ENCODE peak calls at places on chromosomes 4 and X, in ten cellular contexts. One of them, this sample, is unnamed.

GRCh38 chr4:98516042-98516440 is 142.4 kb downstream of the TSPAN5 start:
- DNase-seq in fibroblast of the aortic adventitia: peak; percentile 72
- DNase-seq in bronchial epithelial cell: peak; percentile 83
- DNase-seq in RWPE1: peak; percentile 77
- DNase-seq in Panc1: no peak
- DNase-seq in AG04450: peak; percentile 47
- DNase-seq in activated B cell treated with CpG ODN at 0.5 μM for 24 hours: no peak
- DNase-seq in Calu3: no peak
- DNase-seq in ovary: no peak
- DNase-seq in NB4: no peak
- DNase-seq in this sample: no peak

GRCh38 chrX:118347131-118347530 is 1.2 kb downstream of the WDR44 start:
- DNase-seq in fibroblast of the aortic adventitia: peak; percentile 70
- DNase-seq in RWPE1: peak; percentile 34
- DNase-seq in bronchial epithelial cell: peak; percentile 74
- DNase-seq in ovary: no peak
- DNase-seq in Panc1: no peak
- DNase-seq in Calu3: no peak
- DNase-seq in NB4: peak; percentile 45
- DNase-seq in activated B cell treated with CpG ODN at 0.5 μM for 24 hours: no peak
- DNase-seq in AG04450: no peak
- DNase-seq in this sample: no peak

GRCh38 chr4:10066206-10066605 is 44.9 kb upstream of the SLC2A9 start:
- DNase-seq in Panc1: no peak
- DNase-seq in bronchial epithelial cell: no peak
- DNase-seq in activated B cell treated with CpG ODN at 0.5 μM for 24 hours: no peak
- DNase-seq in Calu3: no peak
- DNase-seq in fibroblast of the aortic adventitia: no peak
- DNase-seq in NB4: no peak
- DNase-seq in AG04450: no peak
- DNase-seq in RWPE1: no peak
- DNase-seq in ovary: no peak
- DNase-seq in this sample: no peak

GRCh38 chr4:27006646-27007045 is 146.0 kb downstream of the STIM2 start:
- DNase-seq in AG04450: no peak
- DNase-seq in Panc1: no peak
- DNase-seq in NB4: no peak
- DNase-seq in bronchial epithelial cell: no peak
- DNase-seq in fibroblast of the aortic adventitia: no peak
- DNase-seq in RWPE1: no peak
- DNase-seq in ovary: no peak
- DNase-seq in Calu3: no peak
- DNase-seq in activated B cell treated with CpG ODN at 0.5 μM for 24 hours: no peak
- DNase-seq in this sample: no peak

GRCh38 chr4:8332891-8333331 is 63.4 kb downstream of the HTRA3 start:
- DNase-seq in ovary: no peak
- DNase-seq in fibroblast of the aortic adventitia: no peak
- DNase-seq in bronchial epithelial cell: peak; percentile 43
- DNase-seq in RWPE1: no peak
- DNase-seq in AG04450: no peak
- DNase-seq in Calu3: no peak
- DNase-seq in activated B cell treated with CpG ODN at 0.5 μM for 24 hours: no peak
- DNase-seq in Panc1: no peak
- DNase-seq in NB4: no peak
- DNase-seq in this sample: no peak

GRCh38 chrX:109392895-109393294 is 89.0 kb downstream of the GUCY2F start:
- DNase-seq in bronchial epithelial cell: no peak
- DNase-seq in ovary: no peak
- DNase-seq in NB4: no peak
- DNase-seq in Panc1: no peak
- DNase-seq in AG04450: no peak
- DNase-seq in RWPE1: no peak
- DNase-seq in fibroblast of the aortic adventitia: no peak
- DNase-seq in activated B cell treated with CpG ODN at 0.5 μM for 24 hours: no peak
- DNase-seq in Calu3: no peak
- DNase-seq in this sample: no peak

GRCh38 chrX:105865709-105866108 is 43.4 kb downstream of the NRK start:
- DNase-seq in activated B cell treated with CpG ODN at 0.5 μM for 24 hours: no peak
- DNase-seq in RWPE1: no peak
- DNase-seq in NB4: no peak
- DNase-seq in Calu3: no peak
- DNase-seq in ovary: no peak
- DNase-seq in bronchial epithelial cell: no peak
- DNase-seq in fibroblast of the aortic adventitia: no peak
- DNase-seq in Panc1: no peak
- DNase-seq in AG04450: no peak
- DNase-seq in this sample: no peak

GRCh38 chr4:41660350-41660749 is 88.2 kb downstream of the PHOX2B start:
- DNase-seq in ovary: no peak
- DNase-seq in Panc1: no peak
- DNase-seq in activated B cell treated with CpG ODN at 0.5 μM for 24 hours: no peak
- DNase-seq in fibroblast of the aortic adventitia: no peak
- DNase-seq in Calu3: no peak
- DNase-seq in bronchial epithelial cell: no peak
- DNase-seq in NB4: no peak
- DNase-seq in AG04450: no peak
- DNase-seq in RWPE1: no peak
- DNase-seq in this sample: no peak

GRCh38 chr4:174460684-174461083 is 61.6 kb downstream of the HPGD start:
- DNase-seq in activated B cell treated with CpG ODN at 0.5 μM for 24 hours: no peak
- DNase-seq in Panc1: no peak
- DNase-seq in Calu3: no peak
- DNase-seq in RWPE1: no peak
- DNase-seq in NB4: no peak
- DNase-seq in bronchial epithelial cell: peak; percentile 68
- DNase-seq in AG04450: no peak
- DNase-seq in ovary: no peak
- DNase-seq in fibroblast of the aortic adventitia: peak; percentile 80
- DNase-seq in this sample: no peak

GRCh38 chr4:173240696-173241095 is 72.1 kb downstream of the GALNT7 start:
- DNase-seq in NB4: no peak
- DNase-seq in RWPE1: no peak
- DNase-seq in Panc1: no peak
- DNase-seq in bronchial epithelial cell: no peak
- DNase-seq in activated B cell treated with CpG ODN at 0.5 μM for 24 hours: no peak
- DNase-seq in ovary: no peak
- DNase-seq in Calu3: no peak
- DNase-seq in AG04450: no peak
- DNase-seq in fibroblast of the aortic adventitia: no peak
- DNase-seq in this sample: no peak
- TF ChIP-seq CTCF in NB4: no peak
- TF ChIP-seq CTCF in RWPE1: no peak
- TF ChIP-seq CTCF in Panc1: no peak
- TF ChIP-seq CTCF in bronchial epithelial cell: no peak
- TF ChIP-seq CTCF in activated B cell treated with CpG ODN at 0.5 μM for 24 hours: no peak
- TF ChIP-seq CTCF in ovary: no peak
- TF ChIP-seq CTCF in Calu3: no peak
- TF ChIP-seq CTCF in AG04450: no peak
- TF ChIP-seq CTCF in fibroblast of the aortic adventitia: no peak
- TF ChIP-seq CTCF in this sample: no peak

GRCh38 chr4:139453041-139453370 is 915 bp upstream of the RAB33B start:
- DNase-seq in Panc1: peak; percentile 60
- DNase-seq in bronchial epithelial cell: peak; percentile 77
- DNase-seq in AG04450: no peak
- DNase-seq in fibroblast of the aortic adventitia: no peak
- DNase-seq in RWPE1: peak; percentile 68
- DNase-seq in ovary: no peak
- DNase-seq in Calu3: peak; percentile 60
- DNase-seq in activated B cell treated with CpG ODN at 0.5 μM for 24 hours: no peak
- DNase-seq in NB4: peak; percentile 81
- DNase-seq in this sample: peak; percentile 71
- TF ChIP-seq CTCF in Panc1: peak; percentile 46
- TF ChIP-seq CTCF in bronchial epithelial cell: peak; percentile 46
- TF ChIP-seq CTCF in AG04450: peak; percentile 44
- TF ChIP-seq CTCF in fibroblast of the aortic adventitia: peak; percentile 46
- TF ChIP-seq CTCF in RWPE1: peak; percentile 57
- TF ChIP-seq CTCF in ovary: no peak
- TF ChIP-seq CTCF in Calu3: peak; percentile 31
- TF ChIP-seq CTCF in activated B cell treated with CpG ODN at 0.5 μM for 24 hours: no peak
- TF ChIP-seq CTCF in NB4: no peak
- TF ChIP-seq CTCF in this sample: no peak

GRCh38 chr4:103996059-103996458 is 276.3 kb upstream of the TACR3 start:
- DNase-seq in Calu3: no peak
- DNase-seq in AG04450: no peak
- DNase-seq in ovary: no peak
- DNase-seq in RWPE1: peak; percentile 34
- DNase-seq in activated B cell treated with CpG ODN at 0.5 μM for 24 hours: no peak
- DNase-seq in Panc1: peak; percentile 33
- DNase-seq in NB4: no peak
- DNase-seq in fibroblast of the aortic adventitia: no peak
- DNase-seq in bronchial epithelial cell: peak; percentile 69
- DNase-seq in this sample: no peak
- TF ChIP-seq CTCF in Calu3: no peak
- TF ChIP-seq CTCF in AG04450: no peak
- TF ChIP-seq CTCF in ovary: no peak
- TF ChIP-seq CTCF in RWPE1: peak; percentile 67
- TF ChIP-seq CTCF in activated B cell treated with CpG ODN at 0.5 μM for 24 hours: no peak
- TF ChIP-seq CTCF in Panc1: peak; percentile 48
- TF ChIP-seq CTCF in NB4: no peak
- TF ChIP-seq CTCF in fibroblast of the aortic adventitia: no peak
- TF ChIP-seq CTCF in bronchial epithelial cell: no peak
- TF ChIP-seq CTCF in this sample: no peak

GRCh38 chrX:149010026-149010898 is 494.8 kb downstream of the IDS start:
- DNase-seq in NB4: no peak
- DNase-seq in activated B cell treated with CpG ODN at 0.5 μM for 24 hours: no peak
- DNase-seq in Panc1: no peak
- DNase-seq in AG04450: no peak
- DNase-seq in fibroblast of the aortic adventitia: no peak
- DNase-seq in Calu3: no peak
- DNase-seq in RWPE1: no peak
- DNase-seq in bronchial epithelial cell: no peak
- DNase-seq in ovary: no peak
- DNase-seq in this sample: no peak

GRCh38 chrX:149002320-149002719 is 501.9 kb downstream of the AFF2 start:
- DNase-seq in Panc1: no peak
- DNase-seq in fibroblast of the aortic adventitia: no peak
- DNase-seq in NB4: peak; percentile 2
- DNase-seq in ovary: no peak
- DNase-seq in RWPE1: no peak
- DNase-seq in AG04450: no peak
- DNase-seq in bronchial epithelial cell: no peak
- DNase-seq in Calu3: no peak
- DNase-seq in activated B cell treated with CpG ODN at 0.5 μM for 24 hours: no peak
- DNase-seq in this sample: no peak

GRCh38 chrX:149003863-149004660 is 501.0 kb downstream of the IDS start:
- DNase-seq in NB4: peak; percentile 3
- DNase-seq in Panc1: no peak
- DNase-seq in bronchial epithelial cell: no peak
- DNase-seq in Calu3: no peak
- DNase-seq in RWPE1: no peak
- DNase-seq in ovary: no peak
- DNase-seq in AG04450: no peak
- DNase-seq in fibroblast of the aortic adventitia: peak; percentile 40
- DNase-seq in activated B cell treated with CpG ODN at 0.5 μM for 24 hours: no peak
- DNase-seq in this sample: no peak

GRCh38 chrX:149006235-149006634 is 498.9 kb downstream of the IDS start:
- DNase-seq in bronchial epithelial cell: no peak
- DNase-seq in RWPE1: no peak
- DNase-seq in AG04450: no peak
- DNase-seq in fibroblast of the aortic adventitia: no peak
- DNase-seq in NB4: no peak
- DNase-seq in activated B cell treated with CpG ODN at 0.5 μM for 24 hours: no peak
- DNase-seq in Calu3: no peak
- DNase-seq in Panc1: no peak
- DNase-seq in ovary: no peak
- DNase-seq in this sample: no peak

GRCh38 chrX:149004936-149005335 is 500.2 kb downstream of the IDS start:
- DNase-seq in AG04450: no peak
- DNase-seq in fibroblast of the aortic adventitia: no peak
- DNase-seq in bronchial epithelial cell: no peak
- DNase-seq in NB4: no peak
- DNase-seq in ovary: no peak
- DNase-seq in Panc1: no peak
- DNase-seq in Calu3: no peak
- DNase-seq in RWPE1: no peak
- DNase-seq in activated B cell treated with CpG ODN at 0.5 μM for 24 hours: no peak
- DNase-seq in this sample: no peak
- TF ChIP-seq CTCF in AG04450: no peak
- TF ChIP-seq CTCF in fibroblast of the aortic adventitia: peak; percentile 1
- TF ChIP-seq CTCF in bronchial epithelial cell: no peak
- TF ChIP-seq CTCF in NB4: no peak
- TF ChIP-seq CTCF in ovary: no peak
- TF ChIP-seq CTCF in Panc1: no peak
- TF ChIP-seq CTCF in Calu3: no peak
- TF ChIP-seq CTCF in RWPE1: no peak
- TF ChIP-seq CTCF in activated B cell treated with CpG ODN at 0.5 μM for 24 hours: no peak
- TF ChIP-seq CTCF in this sample: no peak

DNA sequence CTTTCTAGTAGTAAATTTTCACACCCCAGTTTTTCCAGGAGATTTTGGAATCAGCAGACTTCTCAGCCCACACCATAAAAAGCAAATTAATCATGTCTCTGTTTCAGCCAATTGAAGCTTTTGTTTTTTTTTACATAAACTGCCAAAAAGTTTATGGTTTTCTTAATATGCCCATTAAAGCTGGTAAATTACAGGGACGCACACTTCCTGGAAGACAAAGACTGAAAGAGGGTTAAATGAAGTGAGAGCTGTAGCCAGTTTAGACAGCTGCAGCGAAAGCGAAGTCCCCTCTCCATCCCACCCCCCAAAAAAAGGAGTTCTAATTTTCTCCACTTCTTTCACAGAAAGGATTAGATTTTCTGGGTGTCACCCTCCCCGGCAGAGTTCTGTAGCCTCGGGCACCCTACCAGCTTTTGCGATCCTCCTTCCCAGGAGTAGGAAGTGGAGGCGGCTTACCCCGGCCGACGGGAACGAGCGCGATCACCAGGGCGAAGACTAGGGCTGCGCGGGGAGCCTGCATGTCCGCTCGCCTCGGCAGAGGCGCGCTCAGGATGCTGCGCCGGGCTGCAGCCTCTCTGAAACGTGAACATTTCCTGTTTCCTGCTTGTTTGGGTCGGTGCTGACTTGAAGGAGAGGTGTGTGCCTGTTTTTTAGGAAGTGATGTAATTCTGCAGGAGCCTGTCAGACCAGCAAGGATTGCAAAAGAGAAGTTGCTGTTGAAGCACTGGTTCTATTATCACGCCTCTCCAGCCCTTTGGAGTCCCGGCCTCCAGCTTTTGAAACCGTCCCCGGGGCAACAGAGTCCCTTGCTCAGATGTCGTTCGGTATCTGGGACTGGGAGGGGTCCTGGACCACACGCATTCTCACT is at the start of gene TMEM154:
- DNase-seq in Calu3: peak; percentile 49
- DNase-seq in fibroblast of the aortic adventitia: peak; percentile 71
- DNase-seq in ovary: peak; percentile 20
- DNase-seq in Panc1: no peak
- DNase-seq in RWPE1: peak; percentile 88
- DNase-seq in NB4: peak; percentile 94
- DNase-seq in AG04450: peak; percentile 21
- DNase-seq in activated B cell treated with CpG ODN at 0.5 μM for 24 hours: peak; percentile 66
- DNase-seq in bronchial epithelial cell: peak; percentile 98
- DNase-seq in this sample: peak; percentile 74
- TF ChIP-seq CTCF in Calu3: no peak
- TF ChIP-seq CTCF in fibroblast of the aortic adventitia: no peak
- TF ChIP-seq CTCF in ovary: no peak
- TF ChIP-seq CTCF in Panc1: no peak
- TF ChIP-seq CTCF in RWPE1: no peak
- TF ChIP-seq CTCF in NB4: no peak
- TF ChIP-seq CTCF in AG04450: no peak
- TF ChIP-seq CTCF in activated B cell treated with CpG ODN at 0.5 μM for 24 hours: no peak
- TF ChIP-seq CTCF in bronchial epithelial cell: no peak
- TF ChIP-seq CTCF in this sample: no peak

This sample was measured in GM13976.